ENCODE peak calls at places on chromosomes 5 and 9, in ten cellular contexts. R is Ammon's horn; U is activated naive CD4-positive, alpha-beta T cell; O is GM04503; Q is A673; I is T-helper 1 cell; V is mesendoderm; X is T-helper 2 cell; C is activated CD4-positive, alpha-beta T cell treated with anti-CD3 and anti-CD28 coated beads for 36 hours; B is stimulated activated CD4-positive, alpha-beta T cell treated with anti-CD3 and anti-CD28 coated beads, Interleukin-2, amount 100 ng/mL, for 48 hours. Z is an unnamed sample.

GRCh38 chr5:57824047-57824446 is 341.4 kb upstream of the ACTBL2 start:
- DNase-seq in U (no peak), Q (no peak), V (no peak), O (peak; percentile 75), C (no peak), R (no peak), X (no peak), I (no peak), B (no peak), Z (no peak)

GRCh38 chr5:177094224-177095087 is 7.7 kb downstream of the FGFR4 start:
- DNase-seq in I (no peak), U (no peak), Q (no peak), B (no peak), O (no peak), X (no peak), R (no peak), V (no peak), C (no peak), Z (peak; percentile 90)

GRCh38 chr5:128053291-128053954 is 30.1 kb upstream of the SLC12A2 start:
- DNase-seq in B (no peak), O (peak; percentile 11), Q (no peak), U (no peak), V (no peak), I (no peak), C (no peak), X (no peak), R (no peak), Z (no peak)

GRCh38 chr5:150291388-150292385 is 2.1 kb upstream of the CAMK2A start:
- DNase-seq in I (no peak), Q (peak; percentile 35), C (no peak), V (no peak), O (no peak), U (no peak), X (no peak), B (no peak), R (no peak), Z (no peak)

GRCh38 chr5:4022056-4022670 is 426.5 kb downstream of the IRX1 start:
- DNase-seq in Q (no peak), V (no peak), I (no peak), X (no peak), U (no peak), C (no peak), O (no peak), B (no peak), R (no peak), Z (no peak)

GRCh38 chr9:127683723-127684122 is 23.1 kb upstream of the CFAP157 start:
- DNase-seq in I (no peak), X (no peak), V (no peak), O (peak; percentile 78), U (no peak), B (no peak), C (no peak), Q (no peak), R (no peak), Z (no peak)

GRCh38 chr9:35367451-35367850 is 122.5 kb upstream of the RUSC2 start:
- DNase-seq in X (no peak), V (peak; percentile 74), O (peak; percentile 84), R (no peak), B (no peak), Q (peak; percentile 62), C (no peak), I (no peak), U (no peak), Z (no peak)

GRCh38 chr9:126532019-126532462 is 81.7 kb upstream of the LMX1B start:
- DNase-seq in X (no peak), U (no peak), I (no peak), B (no peak), C (no peak), Q (no peak), V (no peak), R (no peak), O (no peak), Z (peak; percentile 77)

GRCh38 chr5:29307498-29307897 is 1886.0 kb upstream of the CDH6 start:
- DNase-seq in U (no peak), C (no peak), O (no peak), V (no peak), Q (no peak), B (no peak), X (no peak), R (no peak), I (no peak), Z (no peak)

GRCh38 chr9:23522952-23523351 is 303.1 kb downstream of the ELAVL2 start:
- DNase-seq in B (no peak), O (no peak), X (no peak), Q (no peak), R (no peak), V (peak; percentile 90), I (no peak), C (no peak), U (no peak), Z (no peak)

GRCh38 chr9:82196658-82197057 is 208.1 kb downstream of the SPATA31D1 start:
- DNase-seq in B (no peak), V (no peak), O (no peak), X (no peak), I (no peak), C (no peak), Q (no peak), R (no peak), U (no peak), Z (no peak)

GRCh38 chr5:39214912-39215709 is 4.3 kb downstream of the FYB1 start:
- DNase-seq in I (peak; percentile 50), C (peak; percentile 62), O (no peak), R (no peak), V (no peak), B (no peak), U (no peak), Q (no peak), X (peak; percentile 54), Z (no peak)

GRCh38 chr5:55533806-55534435 is 843 bp downstream of the PLPP1 start:
- DNase-seq in Q (peak; percentile 60), X (no peak), C (no peak), I (no peak), V (peak; percentile 77), R (peak; percentile 29), B (no peak), O (no peak), U (no peak), Z (no peak)

GRCh38 chr5:73437126-73438047 is 11.2 kb downstream of the FOXD1 start:
- DNase-seq in I (no peak), U (no peak), V (peak; percentile 85), Q (peak; percentile 37), O (no peak), C (peak; percentile 49), X (no peak), B (no peak), R (no peak), Z (no peak)

GRCh38 chr9:1832960-1833359 is 182.2 kb upstream of the SMARCA2 start:
- DNase-seq in O (no peak), U (no peak), Q (no peak), R (no peak), V (no peak), X (no peak), C (no peak), B (no peak), I (no peak), Z (no peak)

GRCh38 chr5:173881811-173882575 is 6.2 kb upstream of the CPEB4 start:
- DNase-seq in V (no peak), X (no peak), C (no peak), Q (no peak), R (no peak), O (no peak), B (no peak), I (no peak), U (no peak), Z (no peak)

GRCh38 chr5:174234388-174234787 is 188.9 kb downstream of the NSG2 start:
- DNase-seq in U (no peak), V (no peak), X (no peak), I (no peak), B (no peak), Q (no peak), O (no peak), R (no peak), C (no peak), Z (no peak)

GRCh38 chr5:141492168-141492885 is 3.4 kb downstream of the PCDHGC5 start:
- DNase-seq in C (peak; percentile 59), Q (no peak), O (no peak), B (no peak), I (no peak), R (no peak), X (no peak), V (no peak), U (no peak), Z (no peak)

GRCh38 chr5:150409638-150410523 is 2.8 kb downstream of the CD74 start:
- DNase-seq in I (peak; percentile 41), X (peak; percentile 34), Q (peak; percentile 94), U (no peak), O (peak; percentile 64), V (peak; percentile 95), B (peak; percentile 34), C (peak; percentile 66), R (peak; percentile 98), Z (peak; percentile 71)

GRCh38 chr5:53089481-53089976 is 20.0 kb downstream of the MOCS2 start:
- DNase-seq in I (no peak), Q (no peak), V (no peak), R (no peak), O (no peak), U (no peak), C (no peak), B (no peak), X (no peak), Z (no peak)

GRCh38 chr9:110126986-110127864 is 80.7 kb downstream of the C9orf152 start:
- DNase-seq in C (no peak), O (no peak), U (no peak), X (no peak), I (no peak), B (no peak), V (peak; percentile 95), Q (no peak), R (no peak), Z (peak; percentile 80)

GRCh38 chr9:135379540-135380267 is 99.9 kb upstream of the PPP1R26 start:
- DNase-seq in R (no peak), B (no peak), X (no peak), I (no peak), Q (peak; percentile 77), O (no peak), C (no peak), U (no peak), V (no peak), Z (no peak)

GRCh38 chr9:15735083-15735974 is 182.5 kb downstream of the CCDC171 start:
- DNase-seq in R (no peak), C (no peak), I (no peak), U (no peak), O (peak; percentile 83), X (no peak), Q (peak; percentile 34), B (no peak), V (no peak), Z (no peak)

GRCh38 chr5:147576646-147577535 is 67.0 kb upstream of the DPYSL3 start:
- DNase-seq in R (peak; percentile 54), O (no peak), V (peak; percentile 47), B (peak; percentile 44), Q (peak; percentile 58), I (no peak), U (peak; percentile 1), X (no peak), C (peak; percentile 68), Z (peak; percentile 65)

GRCh38 chr9:113493080-113493615 is 29.6 kb downstream of the RGS3 start:
- DNase-seq in B (no peak), U (no peak), V (no peak), R (no peak), Q (no peak), O (no peak), C (no peak), I (no peak), X (no peak), Z (no peak)

GRCh38 chr5:103259705-103260355 is 1.3 kb downstream of the MACIR start:
- DNase-seq in V (peak; percentile 69), I (no peak), X (no peak), R (peak; percentile 58), C (no peak), O (no peak), Q (peak; percentile 71), B (peak; percentile 5), U (no peak), Z (no peak)

GRCh38 chr5:75847561-75848021 is 130.4 kb upstream of the POC5 start:
- DNase-seq in O (no peak), V (no peak), Q (no peak), I (no peak), X (no peak), U (no peak), B (no peak), C (no peak), R (no peak), Z (no peak)

GRCh38 chr5:147483961-147484707 is 25.7 kb downstream of the DPYSL3 start:
- DNase-seq in O (peak; percentile 99), B (no peak), X (no peak), Q (peak; percentile 76), I (no peak), V (no peak), U (no peak), R (peak; percentile 44), C (no peak), Z (peak; percentile 67)

Z was measured in left ventricle myocardium inferior.